ENCODE peak calls at places on chromosomes 12 and 14, in seven cellular contexts. One of them, this sample, is unnamed.

GRCh38 chr14:75640876-75641275 is 19.8 kb downstream of the ERG28 start:
- DNase-seq in activated naive CD4-positive, alpha-beta T cell treated with anti-CD3 and anti-CD28 coated beads, Interleukin-2, amount 10 ng/mL, durations not matched to agents 7 days and 5 days: no peak
- DNase-seq in T follicular helper cell: no peak
- DNase-seq in right cardiac atrium: no peak
- DNase-seq in fibroblast of the conjunctiva: no peak
- DNase-seq in ELR: no peak
- DNase-seq in cardiac septum: no peak
- DNase-seq in this sample: no peak

GRCh38 chr14:95424533-95424932 is 91.9 kb downstream of the SYNE3 start:
- DNase-seq in activated naive CD4-positive, alpha-beta T cell treated with anti-CD3 and anti-CD28 coated beads, Interleukin-2, amount 10 ng/mL, durations not matched to agents 7 days and 5 days: no peak
- DNase-seq in T follicular helper cell: no peak
- DNase-seq in right cardiac atrium: peak; percentile 45
- DNase-seq in fibroblast of the conjunctiva: peak; percentile 39
- DNase-seq in ELR: no peak
- DNase-seq in cardiac septum: no peak
- DNase-seq in this sample: no peak

GRCh38 chr12:54549774-54550451 is 512 bp downstream of the PDE1B start:
- DNase-seq in activated naive CD4-positive, alpha-beta T cell treated with anti-CD3 and anti-CD28 coated beads, Interleukin-2, amount 10 ng/mL, durations not matched to agents 7 days and 5 days: peak; percentile 26
- DNase-seq in T follicular helper cell: no peak
- DNase-seq in right cardiac atrium: no peak
- DNase-seq in fibroblast of the conjunctiva: no peak
- DNase-seq in ELR: peak; percentile 11
- DNase-seq in cardiac septum: no peak
- DNase-seq in this sample: no peak

GRCh38 chr14:52325632-52326031 is 11.5 kb downstream of the PTGER2 start:
- DNase-seq in activated naive CD4-positive, alpha-beta T cell treated with anti-CD3 and anti-CD28 coated beads, Interleukin-2, amount 10 ng/mL, durations not matched to agents 7 days and 5 days: no peak
- DNase-seq in T follicular helper cell: no peak
- DNase-seq in right cardiac atrium: no peak
- DNase-seq in fibroblast of the conjunctiva: no peak
- DNase-seq in ELR: no peak
- DNase-seq in cardiac septum: no peak
- DNase-seq in this sample: no peak

GRCh38 chr14:60563113-60563512 is 54.2 kb downstream of the SIX6 start:
- DNase-seq in activated naive CD4-positive, alpha-beta T cell treated with anti-CD3 and anti-CD28 coated beads, Interleukin-2, amount 10 ng/mL, durations not matched to agents 7 days and 5 days: no peak
- DNase-seq in T follicular helper cell: no peak
- DNase-seq in right cardiac atrium: no peak
- DNase-seq in fibroblast of the conjunctiva: peak; percentile 85
- DNase-seq in ELR: no peak
- DNase-seq in cardiac septum: no peak
- DNase-seq in this sample: no peak

GRCh38 chr12:50302686-50303085 is 19.4 kb upstream of the LIMA1 start:
- DNase-seq in activated naive CD4-positive, alpha-beta T cell treated with anti-CD3 and anti-CD28 coated beads, Interleukin-2, amount 10 ng/mL, durations not matched to agents 7 days and 5 days: no peak
- DNase-seq in T follicular helper cell: no peak
- DNase-seq in right cardiac atrium: no peak
- DNase-seq in fibroblast of the conjunctiva: no peak
- DNase-seq in ELR: peak; percentile 87
- DNase-seq in cardiac septum: no peak
- DNase-seq in this sample: no peak

GRCh38 chr12:66623455-66623854 is 55.4 kb downstream of the GRIP1 start:
- DNase-seq in activated naive CD4-positive, alpha-beta T cell treated with anti-CD3 and anti-CD28 coated beads, Interleukin-2, amount 10 ng/mL, durations not matched to agents 7 days and 5 days: no peak
- DNase-seq in T follicular helper cell: no peak
- DNase-seq in right cardiac atrium: no peak
- DNase-seq in fibroblast of the conjunctiva: no peak
- DNase-seq in ELR: peak; percentile 55
- DNase-seq in cardiac septum: no peak
- DNase-seq in this sample: no peak

GRCh38 chr12:109818900-109819500 is 14.2 kb downstream of the TRPV4 start:
- DNase-seq in activated naive CD4-positive, alpha-beta T cell treated with anti-CD3 and anti-CD28 coated beads, Interleukin-2, amount 10 ng/mL, durations not matched to agents 7 days and 5 days: no peak
- DNase-seq in T follicular helper cell: no peak
- DNase-seq in right cardiac atrium: no peak
- DNase-seq in fibroblast of the conjunctiva: peak; percentile 14
- DNase-seq in ELR: peak; percentile 68
- DNase-seq in cardiac septum: no peak
- DNase-seq in this sample: no peak

GRCh38 chr12:65825573-65826512 is 1.6 kb downstream of the HMGA2 start:
- DNase-seq in activated naive CD4-positive, alpha-beta T cell treated with anti-CD3 and anti-CD28 coated beads, Interleukin-2, amount 10 ng/mL, durations not matched to agents 7 days and 5 days: peak; percentile 24
- DNase-seq in T follicular helper cell: no peak
- DNase-seq in right cardiac atrium: peak; percentile 20
- DNase-seq in fibroblast of the conjunctiva: no peak
- DNase-seq in ELR: peak; percentile 53
- DNase-seq in cardiac septum: no peak
- DNase-seq in this sample: no peak